ENCODE peak calls at places on chromosomes 7 and 10, in ten cellular contexts. H is transverse colon; B is prostate gland; S is GM23338; C is suprapubic skin; M is SK-N-SH; V is OCI-LY7; A is CD8-positive, alpha-beta T cell; L is heart right ventricle; N is Peyer's patch. X is an unnamed sample.

GRCh38 chr10:61000769-61001730 is 57.1 kb upstream of the RHOBTB1 start:
- DNase-seq in H (peak; percentile 29), B (peak; percentile 19), S (peak; percentile 78), C (no peak), M (peak; percentile 92), V (no peak), A (no peak), L (peak; percentile 17), N (no peak), X (peak; percentile 75)

GRCh38 chr10:96153065-96153464 is 23.0 kb downstream of the ZNF518A start:
- DNase-seq in H (no peak), B (no peak), S (no peak), C (no peak), M (no peak), V (no peak), A (no peak), L (no peak), N (no peak), X (no peak)

GRCh38 chr10:71878327-71879034 is 27.4 kb upstream of the PSAP start:
- DNase-seq in H (no peak), B (no peak), S (peak; percentile 31), C (no peak), M (no peak), V (peak; percentile 87), A (no peak), L (no peak), N (peak; percentile 70), X (peak; percentile 27)

GRCh38 chr7:52017802-52018679 is 701.4 kb upstream of the COBL start:
- DNase-seq in H (peak; percentile 20), B (no peak), S (peak; percentile 92), C (no peak), M (peak; percentile 13), V (peak; percentile 29), A (no peak), L (no peak), N (peak; percentile 51), X (peak; percentile 14)

GRCh38 chr10:22259280-22259679 is 41.5 kb upstream of the EBLN1 start:
- DNase-seq in H (no peak), B (no peak), S (peak; percentile 48), C (no peak), M (no peak), V (peak; percentile 4), A (no peak), L (no peak), N (no peak), X (no peak)

GRCh38 chr7:135678612-135679575 is 16.6 kb downstream of the STMP1 start:
- DNase-seq in H (no peak), B (peak; percentile 77), S (no peak), C (no peak), M (no peak), V (no peak), A (no peak), L (peak; percentile 34), N (no peak), X (no peak)

GRCh38 chr7:37093257-37093656 is 355.4 kb downstream of the ELMO1 start:
- DNase-seq in H (no peak), B (no peak), S (no peak), C (no peak), M (no peak), V (no peak), A (no peak), L (no peak), N (no peak), X (no peak)

GRCh38 chr10:26516540-26517101 is 78.5 kb downstream of the APBB1IP start:
- DNase-seq in H (no peak), B (no peak), S (peak; percentile 44), C (no peak), M (no peak), V (no peak), A (no peak), L (no peak), N (no peak), X (no peak)

GRCh38 chr10:132387723-132388210 is 9.2 kb upstream of the PWWP2B start:
- DNase-seq in H (peak; percentile 84), B (no peak), S (peak; percentile 88), C (peak; percentile 86), M (peak; percentile 97), V (peak; percentile 81), A (peak; percentile 73), L (peak; percentile 80), N (peak; percentile 88), X (peak; percentile 86)

GRCh38 chr7:2521341-2521745 is 1.8 kb downstream of the LFNG start:
- DNase-seq in H (no peak), B (no peak), S (no peak), C (no peak), M (no peak), V (no peak), A (no peak), L (no peak), N (no peak), X (peak; percentile 56)
- H3K4me1 ChIP-seq in H (peaks cover 37% of the 10 kb centered on the region), B (peaks cover 40% of the 10 kb centered on the region), S (peaks cover 62% of the 10 kb centered on the region), C (peaks cover 82% of the 10 kb centered on the region), M (peaks cover 60% of the 10 kb centered on the region), V (peaks cover 32% of the 10 kb centered on the region), A (peaks cover 56% of the 10 kb centered on the region), L (peaks cover 27% of the 10 kb centered on the region), N (peaks cover 49% of the 10 kb centered on the region), X (peaks cover 59% of the 10 kb centered on the region)

DNA sequence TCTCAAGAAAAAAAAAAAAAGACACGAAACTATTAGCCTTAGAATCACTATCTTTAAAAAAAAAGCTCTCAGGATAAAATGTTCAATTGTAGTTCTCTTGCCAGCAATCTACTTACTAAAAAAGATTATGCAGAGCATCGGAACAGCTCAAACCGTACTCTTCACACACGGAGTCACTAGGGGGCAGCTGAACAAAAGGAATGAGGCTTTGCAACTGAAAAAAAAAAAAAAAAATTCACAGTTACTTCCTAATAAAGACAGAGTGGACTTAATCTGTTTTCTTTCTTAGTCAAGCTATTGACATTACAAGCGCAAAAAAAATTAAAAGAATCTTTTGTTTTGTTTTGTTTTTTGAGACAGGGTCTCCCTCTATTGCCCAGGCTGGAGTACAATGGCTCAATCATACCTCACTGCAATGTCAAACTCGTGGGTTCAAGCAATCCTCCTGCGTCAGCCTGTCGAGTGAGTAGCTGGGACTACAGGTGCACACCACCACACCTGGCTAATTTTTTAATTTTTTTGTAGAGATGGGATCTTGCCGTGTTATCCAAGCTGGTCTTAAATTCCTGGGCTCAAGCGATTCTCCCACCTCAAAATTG is 11.5 kb downstream of the PMS2 start:
- DNase-seq in H (peak; percentile 58), B (peak; percentile 62), S (peak; percentile 67), C (no peak), M (peak; percentile 74), V (peak; percentile 75), A (peak; percentile 26), L (no peak), N (peak; percentile 77), X (no peak)
- TF ChIP-seq CTCF in H (peak; percentile 64), B (peak; percentile 80), S (peak; percentile 74), C (peak; percentile 47), M (peak; percentile 95), V (peak; percentile 91), A (peak; percentile 73), L (peak; percentile 72), N (peak; percentile 20), X (no peak)

GRCh38 chr10:1419796-1420429 is 317.4 kb downstream of the ADARB2 start:
- DNase-seq in H (no peak), B (no peak), S (no peak), C (no peak), M (no peak), V (no peak), A (no peak), L (no peak), N (no peak), X (no peak)
- H3K4me3 ChIP-seq in H (no peak overlapping the region), B (no peak overlapping the region), S (peak overlapping the region; percentile 56), C (no peak overlapping the region), M (no peak overlapping the region), V (no peak overlapping the region), A (no peak overlapping the region), L (no peak overlapping the region), N (no peak overlapping the region), X (no peak overlapping the region)

DNA sequence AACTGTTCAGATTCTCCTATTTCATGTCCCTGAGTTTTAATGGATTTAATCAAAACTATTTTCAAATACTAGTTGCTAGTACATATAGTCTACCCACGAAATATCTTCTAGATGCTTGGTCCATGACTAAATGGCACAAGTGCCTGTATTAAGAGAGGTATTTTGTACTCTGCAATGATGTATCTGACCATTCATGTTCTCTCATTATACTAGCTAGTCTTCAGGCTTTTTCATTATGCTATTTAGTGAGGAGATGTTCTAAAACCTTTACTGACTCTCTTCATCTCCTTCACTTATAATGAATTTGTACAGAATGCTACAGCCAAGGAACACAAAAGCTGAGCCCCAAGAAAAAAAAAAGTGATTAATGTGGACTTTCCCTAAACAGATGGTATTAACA is 222.5 kb downstream of the AHR start:
- DNase-seq in H (no peak), B (no peak), S (no peak), C (no peak), M (no peak), V (no peak), A (no peak), L (no peak), N (no peak), X (no peak)
- H3K4me1 ChIP-seq in H (no peaks in the 10 kb centered on the region), B (no peaks in the 10 kb centered on the region), S (no peaks in the 10 kb centered on the region), C (peaks cover 27% of the 10 kb centered on the region), M (peaks cover 16% of the 10 kb centered on the region), V (no peaks in the 10 kb centered on the region), A (no peaks in the 10 kb centered on the region), L (no peaks in the 10 kb centered on the region), N (no peaks in the 10 kb centered on the region), X (no peaks in the 10 kb centered on the region)

GRCh38 chr7:134290286-134290685 is 26.4 kb downstream of the SLC35B4 start:
- DNase-seq in H (no peak), B (no peak), S (no peak), C (no peak), M (no peak), V (no peak), A (no peak), L (no peak), N (no peak), X (no peak)
- TF ChIP-seq CTCF in H (no peak), B (no peak), S (no peak), C (no peak), M (no peak), V (no peak), A (no peak), L (no peak), N (no peak), X (no peak)

X was measured in mucosa of descending colon.